ENCODE peak calls at places on chromosome 19, in four cellular contexts. Q, Z, X and M are unnamed samples.

GRCh38 chr19:8371011-8371804 is 7.3 kb downstream of the ANGPTL4 start:
- DNase-seq in Q (no peak), X (no peak), Z (no peak), M (no peak)

GRCh38 chr19:2806736-2807378 is 12.8 kb upstream of the ZNF554 start:
- DNase-seq in Z (no peak), X (no peak), Q (no peak), M (no peak)

GRCh38 chr19:33294058-33294798 is 8.1 kb downstream of the CEBPA start:
- DNase-seq in X (no peak), Q (no peak), Z (no peak), M (no peak)

GRCh38 chr19:3323704-3324103 is 42.7 kb upstream of the NFIC start:
- DNase-seq in X (no peak), Z (no peak), Q (no peak), M (no peak)

GRCh38 chr19:46967578-46968018 is 52.0 kb upstream of the NPAS1 start:
- DNase-seq in Z (no peak), X (peak), Q (peak), M (peak)

GRCh38 chr19:42252365-42253244 is 2.3 kb downstream of the ERF start:
- DNase-seq in X (peak), Z (no peak), Q (no peak), M (no peak)

GRCh38 chr19:43726736-43727592 is 11.1 kb downstream of the IRGC start:
- DNase-seq in Z (no peak), Q (no peak), X (peak), M (no peak)

GRCh38 chr19:16938211-16938610 is 49.4 kb downstream of the F2RL3 start:
- DNase-seq in Q (no peak), X (no peak), Z (no peak), M (no peak)

GRCh38 chr19:47421844-47422395 is 2.6 kb upstream of the MEIS3 start:
- DNase-seq in X (no peak), Q (no peak), Z (no peak), M (no peak)

GRCh38 chr19:6540918-6541689 is 10.3 kb downstream of the TNFSF9 start:
- DNase-seq in Z (no peak), Q (no peak), X (no peak), M (no peak)

GRCh38 chr19:2552859-2553258 is 76.9 kb downstream of the GADD45B start:
- DNase-seq in X (no peak), Q (peak), Z (no peak), M (no peak)

GRCh38 chr19:18543814-18544475 is 572 bp upstream of the FKBP8 start:
- DNase-seq in Z (no peak), X (peak), Q (peak), M (peak)

GRCh38 chr19:728011-728410 is 19.3 kb downstream of the PALM start:
- DNase-seq in X (peak), Z (peak), Q (no peak), M (no peak)

GRCh38 chr19:29277107-29277506 is 64.2 kb upstream of the UQCRFS1 start:
- DNase-seq in Z (no peak), X (peak), Q (peak), M (no peak)

GRCh38 chr19:47158879-47159509 is 28.4 kb downstream of the SAE1 start:
- DNase-seq in X (no peak), Z (peak), Q (peak), M (no peak)

GRCh38 chr19:40806385-40807146 is 7.6 kb downstream of the EGLN2 start:
- DNase-seq in Z (peak), Q (peak), X (peak), M (peak)

GRCh38 chr19:10009269-10009665 is 1.0 kb downstream of the COL5A3 start:
- DNase-seq in Q (no peak), X (peak), Z (peak), M (peak)

GRCh38 chr19:10353793-10354391 is 14.5 kb upstream of the ICAM3 start:
- DNase-seq in Z (no peak), Q (no peak), X (peak), M (no peak)

GRCh38 chr19:5235458-5236219 is 105.0 kb downstream of the PTPRS start:
- DNase-seq in Q (no peak), Z (no peak), X (no peak), M (no peak)

DNA sequence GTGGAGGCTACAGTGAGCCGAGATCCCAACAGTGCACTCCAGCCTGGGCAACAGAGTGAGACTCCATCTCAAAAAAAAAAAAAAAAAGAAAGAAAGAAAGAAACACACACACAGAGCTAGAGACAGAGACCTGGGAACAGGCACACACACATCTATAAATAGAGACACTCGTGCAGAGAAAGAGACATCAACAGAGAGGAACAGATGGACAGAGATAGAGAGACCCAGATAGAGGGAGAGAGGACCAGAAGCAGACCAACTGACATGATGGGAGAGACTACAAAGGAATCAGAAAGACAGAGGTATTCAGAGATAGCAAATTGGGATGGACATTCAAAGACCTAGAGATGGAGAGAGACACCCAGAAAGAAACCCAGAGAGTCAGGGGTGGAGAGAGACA is 2.1 kb upstream of the CA11 start:
- DNase-seq in X (no peak), Z (no peak), Q (no peak), M (no peak)
- H3K27ac ChIP-seq in X (no peak), Z (no peak), Q (no peak), M (no peak)

DNA sequence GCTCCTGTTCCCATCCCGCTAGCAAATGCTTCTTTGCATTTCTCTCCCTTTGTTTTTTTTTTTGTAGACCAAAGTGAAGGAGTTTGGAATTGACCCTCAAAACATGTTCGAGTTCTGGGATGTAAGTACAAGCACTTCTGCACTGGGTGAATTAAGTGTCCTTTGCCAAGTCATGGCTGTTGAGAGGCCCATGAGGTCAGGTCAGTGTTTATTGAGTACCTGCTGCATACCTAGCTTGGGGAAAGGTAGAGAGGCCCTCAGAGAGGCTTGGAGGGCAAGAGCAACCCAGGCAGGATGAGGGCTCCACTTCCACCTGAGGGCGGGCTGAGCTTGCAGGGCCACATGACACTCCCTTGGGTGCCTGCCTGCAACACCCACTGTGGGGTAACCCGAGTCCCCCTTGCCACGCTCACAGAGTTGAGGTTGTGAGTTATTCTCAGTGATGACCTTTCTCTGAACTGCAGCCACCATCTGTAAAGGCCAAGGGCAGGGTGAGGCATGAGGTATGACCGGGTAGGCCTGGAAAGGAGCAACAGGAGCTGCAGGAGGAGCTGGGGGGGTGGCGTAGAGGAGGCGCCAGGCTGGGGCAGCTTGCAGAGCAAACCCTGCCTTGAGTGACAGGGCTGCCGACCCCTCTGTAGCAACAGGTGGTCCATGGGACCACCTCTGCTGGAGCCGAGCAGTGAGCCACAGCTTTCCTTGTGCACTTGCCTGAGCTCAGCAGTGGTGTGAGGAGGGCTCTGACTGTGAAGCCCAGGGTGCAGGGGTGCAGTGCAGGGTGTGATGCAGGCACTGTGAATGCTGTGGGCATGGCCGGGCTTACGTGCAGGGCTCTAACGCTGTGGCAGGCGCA is 16.6 kb downstream of the GPI start:
- DNase-seq in X (no peak), Z (no peak), Q (no peak), M (no peak)
- H3K27ac ChIP-seq in X (no peak), Z (no peak), Q (no peak), M (no peak)

GRCh38 chr19:20038358-20039202 is 725 bp downstream of the ZNF682 start:
- DNase-seq in Z (no peak), Q (peak), X (no peak), M (no peak)
- H3K27ac ChIP-seq in Z (peak), Q (peak), X (no peak), M (no peak)

DNA sequence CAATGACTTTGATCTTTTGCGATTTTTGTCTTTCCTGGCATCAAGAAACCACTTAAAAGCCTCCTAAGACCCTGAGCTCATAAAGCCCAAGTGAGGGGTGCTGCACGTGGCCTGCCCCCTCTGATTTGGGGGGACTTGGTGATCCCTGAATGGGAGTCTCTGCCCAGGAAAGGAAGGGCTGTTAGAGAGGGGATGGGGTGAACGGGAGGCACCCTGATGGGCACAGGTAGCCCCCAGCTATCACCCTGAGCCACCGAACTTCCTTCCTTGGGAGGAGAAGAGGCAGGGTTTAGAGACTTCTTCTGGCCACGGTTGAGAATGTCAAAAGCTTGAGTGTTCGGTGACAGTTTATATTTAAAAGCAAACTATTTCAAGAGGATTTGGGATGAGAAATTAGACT is 305.5 kb downstream of the ZNF536 start:
- DNase-seq in Q (no peak), Z (no peak), X (no peak), M (no peak)
- H3K27ac ChIP-seq in Q (no peak), Z (no peak), X (no peak), M (no peak)

GRCh38 chr19:14375055-14375581 is 6.1 kb upstream of the ADGRE5 start:
- DNase-seq in Z (no peak), X (peak), Q (peak), M (no peak)

GRCh38 chr19:14370169-14370998 is 10.9 kb upstream of the ADGRE5 start:
- DNase-seq in X (no peak), Q (peak), Z (no peak), M (no peak)

GRCh38 chr19:14371321-14371821 is 9.9 kb upstream of the ADGRE5 start:
- DNase-seq in X (no peak), Z (no peak), Q (no peak), M (no peak)

GRCh38 chr19:14378890-14379289 is 2.4 kb upstream of the ADGRE5 start:
- DNase-seq in Q (no peak), X (no peak), Z (no peak), M (no peak)

GRCh38 chr19:14375582-14376291 is 5.5 kb upstream of the ADGRE5 start:
- DNase-seq in Q (peak), Z (no peak), X (peak), M (no peak)
- H3K27ac ChIP-seq in Q (peak), Z (no peak), X (no peak), M (peak)

DNA sequence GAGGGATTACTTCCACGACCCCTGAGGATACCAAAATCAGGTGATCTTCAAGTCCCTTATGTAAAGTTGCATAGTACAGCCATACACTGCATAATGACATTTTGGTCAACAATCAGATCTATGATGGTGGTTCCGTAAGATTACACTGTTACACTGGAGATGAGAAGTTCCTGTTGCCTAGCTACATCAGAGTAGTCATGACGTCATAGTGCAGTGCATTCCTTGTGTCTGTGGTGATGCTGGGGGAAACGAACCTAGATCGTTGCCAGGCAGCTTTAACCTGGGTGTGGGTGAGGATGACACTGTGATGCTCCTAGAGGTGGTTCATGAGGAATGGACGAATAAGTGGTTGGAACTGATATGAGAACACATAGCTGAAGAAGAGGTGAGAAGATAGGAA is 9.1 kb downstream of the ZNF610 start:
- DNase-seq in X (no peak), Z (no peak), Q (no peak), M (no peak)
- H3K27ac ChIP-seq in X (no peak), Z (no peak), Q (no peak), M (no peak)

GRCh38 chr19:48921721-48922500 is 11.6 kb upstream of the DHDH start:
- DNase-seq in Z (no peak), Q (no peak), X (no peak), M (no peak)

GRCh38 chr19:48915757-48916156 is 15.6 kb downstream of the NUCB1 start:
- DNase-seq in Z (no peak), X (no peak), Q (no peak), M (no peak)

GRCh38 chr19:48920949-48921348 is 12.6 kb upstream of the DHDH start:
- DNase-seq in Z (no peak), Q (no peak), X (no peak), M (no peak)

GRCh38 chr19:48918071-48918470 is 15.4 kb upstream of the DHDH start:
- DNase-seq in X (no peak), Z (no peak), Q (no peak), M (no peak)

GRCh38 chr19:48918801-48919247 is 14.7 kb upstream of the DHDH start:
- DNase-seq in Z (no peak), Q (no peak), X (no peak), M (no peak)
- H3K27ac ChIP-seq in Z (no peak), Q (no peak), X (no peak), M (no peak)

DNA sequence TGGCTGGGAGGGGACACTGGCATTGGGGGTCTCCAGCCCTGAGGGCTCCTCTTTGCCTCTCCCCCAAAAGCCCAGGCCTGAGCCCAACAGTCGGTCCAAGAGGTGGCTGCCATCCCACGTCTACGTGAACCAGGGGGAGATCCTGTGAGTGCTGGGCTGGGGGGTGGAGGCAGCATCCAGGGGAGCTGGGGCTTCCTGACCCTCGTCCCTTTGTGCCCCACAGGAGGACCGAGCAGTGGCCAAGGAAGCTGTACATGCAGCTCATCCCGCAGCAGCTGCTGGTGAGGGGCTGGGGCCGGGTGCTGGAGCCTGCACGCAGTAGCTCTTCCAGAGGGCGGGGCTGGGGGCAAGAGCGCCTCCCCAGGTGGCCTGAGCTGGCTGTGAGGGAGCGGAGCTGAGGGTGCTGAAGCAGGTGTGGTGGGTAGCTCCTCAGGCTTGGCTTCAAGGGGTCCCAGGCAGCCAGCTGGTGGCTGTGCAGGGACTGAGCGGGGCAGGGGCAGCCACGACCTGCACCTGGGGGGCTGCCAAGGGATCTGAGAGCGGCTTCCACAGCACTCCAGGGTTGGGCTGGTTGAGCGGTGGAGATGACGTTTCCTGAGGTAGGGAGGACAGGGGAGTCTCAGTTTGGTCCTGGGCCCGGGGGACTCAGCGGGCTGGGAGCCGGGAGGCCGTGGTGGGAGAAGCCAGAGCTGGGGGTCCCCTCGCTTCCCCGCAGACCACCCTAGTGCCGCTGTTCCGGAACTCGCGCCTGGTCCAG is 7.1 kb downstream of the PTOV1 start:
- DNase-seq in Q (peak), X (peak), Z (no peak), M (no peak)
- H3K27ac ChIP-seq in Q (no peak), X (peak), Z (peak), M (no peak)